ENCODE peak calls at places on chromosomes 1 and 21, in six cellular contexts. One of them, this sample, is unnamed.

GRCh38 chr1:36511804-36512798 is 29.4 kb upstream of the CSF3R start:
- DNase-seq in ovary: no peak
- DNase-seq in transverse colon: no peak
- DNase-seq in tibial nerve: no peak
- DNase-seq in esophagus squamous epithelium: no peak
- DNase-seq in spleen: no peak
- DNase-seq in this sample: no peak

GRCh38 chr1:186429017-186429416 is 31.9 kb downstream of the PDC start:
- DNase-seq in esophagus squamous epithelium: no peak
- DNase-seq in ovary: no peak
- DNase-seq in tibial nerve: no peak
- DNase-seq in spleen: no peak
- DNase-seq in transverse colon: no peak
- DNase-seq in this sample: no peak

GRCh38 chr1:94067196-94067595 is 53.8 kb downstream of the ABCA4 start:
- DNase-seq in esophagus squamous epithelium: no peak
- DNase-seq in transverse colon: no peak
- DNase-seq in spleen: no peak
- DNase-seq in tibial nerve: no peak
- DNase-seq in ovary: no peak
- DNase-seq in this sample: no peak

GRCh38 chr1:30068787-30069472 is 654.5 kb downstream of the MATN1 start:
- DNase-seq in transverse colon: no peak
- DNase-seq in esophagus squamous epithelium: no peak
- DNase-seq in ovary: no peak
- DNase-seq in tibial nerve: no peak
- DNase-seq in spleen: no peak
- DNase-seq in this sample: no peak

GRCh38 chr1:162639718-162640117 is 7.5 kb downstream of the DDR2 start:
- DNase-seq in esophagus squamous epithelium: no peak
- DNase-seq in transverse colon: no peak
- DNase-seq in tibial nerve: no peak
- DNase-seq in spleen: no peak
- DNase-seq in ovary: no peak
- DNase-seq in this sample: no peak

GRCh38 chr21:44532165-44532564 is 7.8 kb downstream of the KRTAP10-1 start:
- DNase-seq in esophagus squamous epithelium: no peak
- DNase-seq in transverse colon: peak
- DNase-seq in tibial nerve: no peak
- DNase-seq in spleen: no peak
- DNase-seq in ovary: no peak
- DNase-seq in this sample: no peak

GRCh38 chr1:170494369-170494768 is 37.6 kb upstream of the GORAB start:
- DNase-seq in esophagus squamous epithelium: no peak
- DNase-seq in tibial nerve: no peak
- DNase-seq in spleen: no peak
- DNase-seq in ovary: no peak
- DNase-seq in transverse colon: peak
- DNase-seq in this sample: no peak

GRCh38 chr1:39663559-39663958 is 8.3 kb downstream of the NT5C1A start:
- DNase-seq in esophagus squamous epithelium: no peak
- DNase-seq in ovary: no peak
- DNase-seq in tibial nerve: no peak
- DNase-seq in spleen: no peak
- DNase-seq in transverse colon: no peak
- DNase-seq in this sample: no peak

GRCh38 chr1:55212349-55213028 is 2.7 kb downstream of the USP24 start:
- DNase-seq in ovary: no peak
- DNase-seq in transverse colon: no peak
- DNase-seq in spleen: no peak
- DNase-seq in esophagus squamous epithelium: no peak
- DNase-seq in tibial nerve: no peak
- DNase-seq in this sample: no peak

GRCh38 chr1:211616231-211617031 is 37.5 kb upstream of the SLC30A1 start:
- DNase-seq in spleen: no peak
- DNase-seq in tibial nerve: no peak
- DNase-seq in ovary: peak
- DNase-seq in transverse colon: no peak
- DNase-seq in esophagus squamous epithelium: no peak
- DNase-seq in this sample: no peak

GRCh38 chr21:39712976-39713375 is 32.0 kb upstream of the IGSF5 start:
- DNase-seq in tibial nerve: no peak
- DNase-seq in ovary: no peak
- DNase-seq in transverse colon: peak
- DNase-seq in spleen: no peak
- DNase-seq in esophagus squamous epithelium: no peak
- DNase-seq in this sample: no peak

GRCh38 chr1:234140388-234140787 is 232.9 kb upstream of the COA6 start:
- DNase-seq in spleen: no peak
- DNase-seq in transverse colon: no peak
- DNase-seq in tibial nerve: no peak
- DNase-seq in esophagus squamous epithelium: no peak
- DNase-seq in ovary: no peak
- DNase-seq in this sample: no peak

GRCh38 chr21:33370292-33370691 is 32.9 kb upstream of the IFNGR2 start:
- DNase-seq in esophagus squamous epithelium: no peak
- DNase-seq in tibial nerve: no peak
- DNase-seq in spleen: no peak
- DNase-seq in transverse colon: peak
- DNase-seq in ovary: no peak
- DNase-seq in this sample: no peak

GRCh38 chr1:175792126-175792525 is 48.7 kb upstream of the TNR start:
- DNase-seq in transverse colon: no peak
- DNase-seq in spleen: no peak
- DNase-seq in ovary: no peak
- DNase-seq in tibial nerve: no peak
- DNase-seq in esophagus squamous epithelium: no peak
- DNase-seq in this sample: no peak

GRCh38 chr1:174999926-175000696 is at the start of gene CACYBP:
- DNase-seq in spleen: peak
- DNase-seq in transverse colon: no peak
- DNase-seq in ovary: no peak
- DNase-seq in tibial nerve: peak
- DNase-seq in esophagus squamous epithelium: peak
- DNase-seq in this sample: no peak

DNA sequence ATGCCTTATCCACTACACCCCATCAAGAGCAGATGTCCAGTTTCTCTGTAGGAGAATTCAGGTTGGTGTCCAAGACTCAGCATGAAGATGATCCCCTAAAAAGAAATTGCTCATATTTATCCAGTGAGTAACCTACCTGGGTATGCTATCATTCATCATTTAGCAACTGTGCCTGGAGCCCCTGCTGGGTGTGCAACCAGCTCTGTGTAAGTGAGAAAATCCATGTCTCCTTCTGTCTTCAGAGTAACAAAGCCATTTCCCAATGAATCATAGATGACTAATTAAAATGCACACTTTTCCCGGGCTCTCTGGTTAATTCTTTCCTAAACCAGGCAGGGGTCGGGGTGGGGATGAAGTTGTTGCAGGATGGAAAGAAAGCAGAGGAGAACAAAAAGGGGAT is 35.8 kb downstream of the OLFML3 start:
- DNase-seq in tibial nerve: no peak
- DNase-seq in spleen: no peak
- DNase-seq in transverse colon: no peak
- DNase-seq in ovary: no peak
- DNase-seq in esophagus squamous epithelium: no peak
- DNase-seq in this sample: no peak
- H3K4me3 ChIP-seq in tibial nerve: no peak
- H3K4me3 ChIP-seq in spleen: no peak
- H3K4me3 ChIP-seq in transverse colon: no peak
- H3K4me3 ChIP-seq in ovary: no peak
- H3K4me3 ChIP-seq in esophagus squamous epithelium: no peak
- H3K4me3 ChIP-seq in this sample: no peak

GRCh38 chr1:153978274-153978909 is 918 bp upstream of the JTB start:
- DNase-seq in transverse colon: no peak
- DNase-seq in tibial nerve: no peak
- DNase-seq in esophagus squamous epithelium: no peak
- DNase-seq in ovary: no peak
- DNase-seq in spleen: peak
- DNase-seq in this sample: no peak

GRCh38 chr1:153976819-153977249 is 640 bp downstream of the JTB start:
- DNase-seq in ovary: no peak
- DNase-seq in esophagus squamous epithelium: no peak
- DNase-seq in transverse colon: no peak
- DNase-seq in tibial nerve: no peak
- DNase-seq in spleen: peak
- DNase-seq in this sample: no peak

GRCh38 chr1:153973478-153973877 is 4.0 kb downstream of the JTB start:
- DNase-seq in tibial nerve: no peak
- DNase-seq in transverse colon: no peak
- DNase-seq in spleen: peak
- DNase-seq in esophagus squamous epithelium: no peak
- DNase-seq in ovary: no peak
- DNase-seq in this sample: no peak

GRCh38 chr1:153973071-153973470 is 4.4 kb downstream of the JTB start:
- DNase-seq in spleen: no peak
- DNase-seq in esophagus squamous epithelium: no peak
- DNase-seq in transverse colon: no peak
- DNase-seq in ovary: no peak
- DNase-seq in tibial nerve: no peak
- DNase-seq in this sample: no peak

DNA sequence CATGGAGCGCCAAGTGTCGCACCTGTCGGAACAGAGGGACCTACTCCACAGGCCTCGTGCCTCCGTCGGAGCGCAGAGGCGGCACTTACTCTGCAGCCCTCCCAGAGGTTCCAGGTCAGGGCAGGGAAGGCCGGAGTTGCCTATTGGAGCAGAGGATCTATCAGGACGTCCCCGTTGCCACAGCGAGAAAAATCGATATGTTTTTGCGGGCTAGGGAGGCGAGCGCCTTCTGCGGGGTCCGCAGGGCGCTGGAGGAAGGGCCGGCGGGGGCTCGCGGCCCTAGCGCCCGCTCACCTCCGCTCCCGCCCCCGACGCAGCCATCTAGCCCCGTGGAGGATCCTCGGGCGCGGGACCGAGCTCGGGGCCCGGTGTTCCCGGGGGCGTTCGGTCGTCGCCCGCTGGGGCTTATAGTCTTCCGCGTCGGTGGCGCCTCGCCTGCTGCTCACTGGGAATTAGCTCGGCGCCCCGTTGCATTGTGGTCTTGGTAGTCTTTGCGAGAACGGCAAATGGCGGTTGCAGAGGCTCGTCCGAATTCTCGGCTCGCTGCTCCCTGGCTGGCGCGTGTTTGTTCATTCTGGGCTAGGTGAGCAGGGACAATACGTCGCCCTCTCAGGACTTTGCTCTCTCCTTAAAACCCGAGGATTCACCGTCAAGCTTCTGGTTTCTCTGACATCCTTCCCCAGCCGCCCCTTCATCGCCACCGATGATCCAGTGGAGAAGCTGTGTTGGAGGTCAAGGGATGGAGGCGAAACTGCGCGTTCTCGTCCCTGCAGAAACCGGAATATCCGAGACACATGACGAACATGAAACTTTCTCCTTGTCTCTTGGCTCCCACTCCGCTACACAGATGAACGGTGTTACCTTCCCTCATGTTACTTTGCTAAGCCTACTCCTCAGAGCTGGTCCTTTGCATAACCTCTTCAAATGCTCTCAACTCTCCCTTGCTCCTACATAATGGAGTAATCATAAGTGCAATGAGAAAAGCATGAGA is at the start of gene JTB:
- DNase-seq in transverse colon: peak
- DNase-seq in ovary: peak
- DNase-seq in esophagus squamous epithelium: peak
- DNase-seq in spleen: peak
- DNase-seq in tibial nerve: peak
- DNase-seq in this sample: no peak
- TF ChIP-seq POLR2A in transverse colon: peak
- TF ChIP-seq POLR2A in ovary: peak
- TF ChIP-seq POLR2A in esophagus squamous epithelium: peak
- TF ChIP-seq POLR2A in spleen: no peak
- TF ChIP-seq POLR2A in tibial nerve: peak
- TF ChIP-seq POLR2A in this sample: peak

GRCh38 chr1:178541829-178542553 is 29.1 kb downstream of the TEX35 start:
- DNase-seq in spleen: peak
- DNase-seq in esophagus squamous epithelium: no peak
- DNase-seq in ovary: no peak
- DNase-seq in transverse colon: peak
- DNase-seq in tibial nerve: no peak
- DNase-seq in this sample: peak
- TF ChIP-seq CTCF in spleen: no peak
- TF ChIP-seq CTCF in esophagus squamous epithelium: no peak
- TF ChIP-seq CTCF in ovary: no peak
- TF ChIP-seq CTCF in transverse colon: no peak
- TF ChIP-seq CTCF in tibial nerve: no peak
- TF ChIP-seq CTCF in this sample: no peak

GRCh38 chr1:17235135-17235880 is 13.6 kb upstream of the PADI3 start:
- DNase-seq in ovary: no peak
- DNase-seq in tibial nerve: no peak
- DNase-seq in transverse colon: no peak
- DNase-seq in spleen: no peak
- DNase-seq in esophagus squamous epithelium: no peak
- DNase-seq in this sample: no peak

GRCh38 chr1:17230671-17231310 is 18.1 kb upstream of the PADI3 start:
- DNase-seq in spleen: no peak
- DNase-seq in ovary: no peak
- DNase-seq in esophagus squamous epithelium: no peak
- DNase-seq in tibial nerve: no peak
- DNase-seq in transverse colon: no peak
- DNase-seq in this sample: no peak

GRCh38 chr1:17233675-17234074 is 15.2 kb upstream of the PADI3 start:
- DNase-seq in transverse colon: peak
- DNase-seq in esophagus squamous epithelium: no peak
- DNase-seq in ovary: peak
- DNase-seq in tibial nerve: no peak
- DNase-seq in spleen: no peak
- DNase-seq in this sample: no peak

GRCh38 chr1:17234405-17234804 is 14.5 kb upstream of the PADI3 start:
- DNase-seq in tibial nerve: no peak
- DNase-seq in transverse colon: no peak
- DNase-seq in ovary: no peak
- DNase-seq in esophagus squamous epithelium: no peak
- DNase-seq in spleen: no peak
- DNase-seq in this sample: no peak

DNA sequence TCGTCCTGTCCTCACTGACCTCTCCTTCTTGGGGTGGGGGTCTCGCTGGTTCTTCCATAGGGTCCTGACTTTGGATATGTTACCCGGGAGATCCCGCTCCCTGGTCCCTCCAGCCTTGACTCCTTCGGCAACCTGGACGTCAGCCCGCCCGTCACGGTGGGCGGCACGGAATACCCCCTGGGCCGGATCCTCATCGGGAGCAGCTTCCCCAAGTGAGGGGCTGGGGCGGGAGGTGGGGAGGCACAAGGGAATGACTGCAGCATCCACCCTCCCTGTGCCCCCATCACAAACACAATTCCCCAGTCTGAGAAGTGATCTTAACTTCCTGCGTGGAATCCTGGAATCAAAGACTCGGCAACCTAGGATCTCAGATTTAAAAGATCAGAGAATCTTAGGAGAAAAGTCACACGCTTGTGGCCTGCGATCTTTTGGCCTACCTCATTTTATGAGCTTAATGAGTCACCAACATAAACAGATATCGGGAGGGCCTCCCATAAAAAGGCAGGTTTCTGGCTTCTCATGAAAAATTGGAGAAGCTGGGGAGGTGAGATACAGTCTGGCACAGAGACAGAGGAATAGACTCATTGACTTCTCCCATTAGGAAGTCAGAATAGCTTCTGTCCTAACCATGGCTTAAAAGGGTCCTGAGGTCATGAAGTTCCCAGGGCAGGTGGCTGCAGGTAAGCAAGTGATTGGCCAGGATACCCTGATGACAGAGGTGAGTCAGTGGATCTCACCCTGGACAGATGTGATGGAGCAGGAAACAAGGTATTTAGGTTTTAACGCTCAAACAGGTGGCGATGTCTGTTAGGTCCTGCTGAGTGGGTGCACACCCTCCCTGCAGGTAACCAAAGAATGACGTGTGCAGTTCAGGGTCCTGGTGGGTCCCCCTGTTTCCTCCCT is 15.9 kb upstream of the PADI3 start:
- DNase-seq in tibial nerve: no peak
- DNase-seq in esophagus squamous epithelium: no peak
- DNase-seq in ovary: no peak
- DNase-seq in spleen: no peak
- DNase-seq in transverse colon: peak
- DNase-seq in this sample: no peak
- H3K4me3 ChIP-seq in tibial nerve: no peak
- H3K4me3 ChIP-seq in esophagus squamous epithelium: no peak
- H3K4me3 ChIP-seq in ovary: no peak
- H3K4me3 ChIP-seq in spleen: no peak
- H3K4me3 ChIP-seq in transverse colon: no peak
- H3K4me3 ChIP-seq in this sample: no peak